ENCODE peak calls at places on chromosomes 13 and 19, in eight cellular contexts. D is endothelial cell of umbilical vein; T is endodermal cell; M is stimulated activated CD4-positive, alpha-beta T cell treated with anti-CD3 and anti-CD28 coated beads, Interleukin-2, amount 100 ng/mL, for 48 hours; W is A172; N is WERI-Rb-1; F is GM06990; X is substantia nigra. I is an unnamed sample.

GRCh38 chr13:35840991-35841604 is 290.1 kb downstream of the DCLK1 start:
- DNase-seq in D (no peak), T (no peak), M (no peak), W (no peak), N (no peak), F (no peak), X (peak), I (no peak)

GRCh38 chr19:2663920-2664571 is 38.4 kb downstream of the GNG7 start:
- DNase-seq in D (no peak), T (no peak), M (no peak), W (no peak), N (peak), F (peak), X (peak), I (no peak)

GRCh38 chr13:36490055-36490454 is 57.8 kb downstream of the CCNA1 start:
- DNase-seq in D (no peak), T (no peak), M (no peak), W (no peak), N (no peak), F (no peak), X (no peak), I (no peak)

GRCh38 chr13:79723462-79724116 is 242.6 kb downstream of the NDFIP2 start:
- DNase-seq in D (peak), T (no peak), M (no peak), W (no peak), N (no peak), F (no peak), X (no peak), I (peak)

GRCh38 chr13:106104281-106104901 is 431.1 kb downstream of the EFNB2 start:
- DNase-seq in D (peak), T (no peak), M (no peak), W (peak), N (no peak), F (no peak), X (no peak), I (peak)

GRCh38 chr13:23212621-23213020 is 31.8 kb downstream of the SGCG start:
- DNase-seq in D (no peak), T (no peak), M (no peak), W (no peak), N (no peak), F (no peak), X (no peak), I (no peak)

GRCh38 chr19:29706635-29707034 is 8.4 kb downstream of the C19orf12 start:
- DNase-seq in D (no peak), T (no peak), M (no peak), W (no peak), N (no peak), F (no peak), X (no peak), I (no peak)

GRCh38 chr19:4099054-4099764 is 24.7 kb downstream of the MAP2K2 start:
- DNase-seq in D (no peak), T (no peak), M (no peak), W (no peak), N (no peak), F (no peak), X (no peak), I (no peak)

GRCh38 chr13:114112826-114113322 is 19.5 kb downstream of the RASA3 start:
- DNase-seq in D (no peak), T (peak), M (no peak), W (no peak), N (peak), F (no peak), X (no peak), I (no peak)

GRCh38 chr19:6186435-6186834 is 51.0 kb downstream of the ACSBG2 start:
- DNase-seq in D (no peak), T (no peak), M (no peak), W (no peak), N (no peak), F (no peak), X (no peak), I (no peak)

GRCh38 chr19:51690359-51691121 is 2.6 kb upstream of the SPACA6 start:
- DNase-seq in D (peak), T (peak), M (peak), W (peak), N (peak), F (no peak), X (peak), I (peak)

GRCh38 chr19:788821-789472 is 8.3 kb upstream of the PTBP1 start:
- DNase-seq in D (no peak), T (peak), M (no peak), W (no peak), N (peak), F (no peak), X (no peak), I (no peak)

GRCh38 chr13:66347718-66348117 is 882.4 kb downstream of the PCDH9 start:
- DNase-seq in D (no peak), T (no peak), M (no peak), W (no peak), N (no peak), F (no peak), X (no peak), I (no peak)

GRCh38 chr13:111251646-111252448 is 68.6 kb upstream of the TEX29 start:
- DNase-seq in D (peak), T (no peak), M (no peak), W (no peak), N (no peak), F (no peak), X (no peak), I (peak)

GRCh38 chr13:90787007-90787406 is 560.5 kb upstream of the MIR17HG start:
- DNase-seq in D (no peak), T (no peak), M (no peak), W (peak), N (no peak), F (no peak), X (no peak), I (no peak)

GRCh38 chr13:25753976-25754375 is 297.8 kb downstream of the SHISA2 start:
- DNase-seq in D (no peak), T (no peak), M (no peak), W (peak), N (no peak), F (no peak), X (no peak), I (no peak)

GRCh38 chr13:30862707-30863106 is 43.4 kb upstream of the MEDAG start:
- DNase-seq in D (no peak), T (peak), M (no peak), W (no peak), N (no peak), F (no peak), X (no peak), I (no peak)

GRCh38 chr19:51026554-51026831 is at the start of gene KLK11:
- DNase-seq in D (no peak), T (no peak), M (no peak), W (no peak), N (no peak), F (no peak), X (no peak), I (no peak)

I was measured in dermis blood vessel endothelial cell.